ENCODE peak calls at places on chromosomes 13 and 19, in eight cellular contexts. A is GM18507; D is kidney epithelial cell; S is stimulated activated CD4-positive, alpha-beta T cell treated with anti-CD3 and anti-CD28 coated beads, Interleukin-12 subunit alpha, Interleukin-12 subunit beta, amount 100 ng/mL, for 4 hours; U is RCC 7860; V is mucosa of gallbladder; G is erythroblast; T is smooth muscle cell of the brain vasculature. W is an unnamed sample.

GRCh38 chr13:73740681-73741080 is 393.5 kb downstream of the KLF12 start:
- DNase-seq in T (no peak), G (no peak), S (no peak), A (no peak), D (no peak), V (no peak), U (no peak), W (no peak)

GRCh38 chr19:31015778-31016177 is 333.5 kb downstream of the TSHZ3 start:
- DNase-seq in V (no peak), G (no peak), S (no peak), T (no peak), D (no peak), U (no peak), A (no peak), W (peak)

GRCh38 chr13:72125561-72125960 is 258.6 kb upstream of the DACH1 start:
- DNase-seq in G (no peak), S (no peak), A (no peak), D (no peak), T (no peak), U (no peak), V (no peak), W (no peak)

GRCh38 chr19:17797397-17798201 is 2.7 kb downstream of the B3GNT3 start:
- DNase-seq in S (peak), U (peak), A (no peak), G (peak), D (no peak), V (peak), T (no peak), W (no peak)

GRCh38 chr19:43518051-43518450 is 8.9 kb downstream of the ETHE1 start:
- DNase-seq in V (no peak), D (no peak), T (no peak), A (no peak), U (no peak), G (no peak), S (no peak), W (no peak)

GRCh38 chr13:25662516-25662915 is 290.7 kb downstream of the ATP8A2 start:
- DNase-seq in G (no peak), D (no peak), V (no peak), T (no peak), S (no peak), A (no peak), U (no peak), W (no peak)

GRCh38 chr13:31587696-31588266 is 151.5 kb upstream of the RXFP2 start:
- DNase-seq in A (no peak), G (no peak), D (no peak), T (no peak), S (no peak), V (peak), U (no peak), W (no peak)

GRCh38 chr13:26500618-26501320 is 56.7 kb upstream of the WASF3 start:
- DNase-seq in D (no peak), V (no peak), G (no peak), T (no peak), S (no peak), U (no peak), A (no peak), W (no peak)

GRCh38 chr19:29118384-29118783 is 94.6 kb downstream of the UQCRFS1 start:
- DNase-seq in A (no peak), D (no peak), T (no peak), V (no peak), G (no peak), U (no peak), S (no peak), W (no peak)

GRCh38 chr13:43289458-43290255 is 266.3 kb downstream of the DNAJC15 start:
- DNase-seq in S (no peak), U (no peak), T (no peak), G (no peak), V (no peak), A (no peak), D (no peak), W (no peak)

GRCh38 chr13:23025848-23026608 is 154.8 kb upstream of the SGCG start:
- DNase-seq in S (no peak), V (no peak), G (no peak), A (no peak), T (no peak), U (no peak), D (no peak), W (no peak)

GRCh38 chr13:73733691-73734090 is 400.5 kb downstream of the KLF12 start:
- DNase-seq in T (no peak), D (no peak), V (no peak), A (no peak), S (no peak), G (no peak), U (no peak), W (no peak)

GRCh38 chr13:20684535-20684934 is 19.0 kb upstream of the IL17D start:
- DNase-seq in U (no peak), A (no peak), T (no peak), S (no peak), V (no peak), D (no peak), G (no peak), W (no peak)

GRCh38 chr13:113848431-113849260 is 15.2 kb downstream of the GAS6 start:
- DNase-seq in V (no peak), S (no peak), U (no peak), G (no peak), D (no peak), A (no peak), T (no peak), W (no peak)

GRCh38 chr19:48683349-48683748 is 10.5 kb upstream of the NTN5 start:
- DNase-seq in G (no peak), T (no peak), U (no peak), S (peak), A (no peak), D (no peak), V (no peak), W (no peak)

GRCh38 chr13:113297370-113297871 is 382 bp downstream of the LAMP1 start:
- DNase-seq in G (peak), A (no peak), U (no peak), T (no peak), D (no peak), V (no peak), S (peak), W (no peak)

GRCh38 chr13:28022848-28023518 is 34.5 kb upstream of the URAD start:
- DNase-seq in T (no peak), V (no peak), D (no peak), S (no peak), U (no peak), A (no peak), G (no peak), W (no peak)

GRCh38 chr13:33743438-33744368 is 74.2 kb upstream of the RFC3 start:
- DNase-seq in U (no peak), G (no peak), A (no peak), V (no peak), S (no peak), D (no peak), T (no peak), W (no peak)

GRCh38 chr13:98454389-98454881 is 122.5 kb downstream of the STK24 start:
- DNase-seq in A (no peak), U (peak), S (no peak), T (peak), V (peak), D (no peak), G (no peak), W (no peak)

GRCh38 chr19:41219924-41220567 is 1.0 kb downstream of the AXL start:
- DNase-seq in U (peak), D (no peak), V (no peak), S (no peak), A (no peak), G (no peak), T (no peak), W (no peak)

GRCh38 chr13:50410921-50411712 is 395.9 kb downstream of the KCNRG start:
- DNase-seq in G (no peak), A (no peak), T (no peak), D (peak), S (no peak), U (peak), V (no peak), W (no peak)

GRCh38 chr19:49056101-49056901 is 1.2 kb downstream of the CGB7 start:
- DNase-seq in D (peak), T (no peak), U (peak), A (peak), G (peak), V (peak), S (peak), W (no peak)

GRCh38 chr19:48329167-48329891 is 4.0 kb downstream of the EMP3 start:
- DNase-seq in T (no peak), V (no peak), A (no peak), G (peak), U (no peak), S (peak), D (no peak), W (peak)

GRCh38 chr19:19459707-19460251 is 54.3 kb downstream of the GATAD2A start:
- DNase-seq in V (peak), S (peak), D (no peak), A (no peak), U (peak), T (no peak), G (peak), W (peak)

GRCh38 chr19:5113101-5113557 is 144.2 kb downstream of the KDM4B start:
- DNase-seq in U (no peak), D (no peak), S (no peak), G (no peak), V (no peak), A (no peak), T (peak), W (no peak)

GRCh38 chr13:83215627-83216026 is 666.6 kb downstream of the SLITRK1 start:
- DNase-seq in V (no peak), T (no peak), A (no peak), U (no peak), D (no peak), S (no peak), G (no peak), W (no peak)

GRCh38 chr19:50838239-50838638 is 4.9 kb upstream of the KLK15 start:
- DNase-seq in T (no peak), G (no peak), S (no peak), U (no peak), A (no peak), D (no peak), V (no peak), W (no peak)

GRCh38 chr19:28667348-28667977 is 545.5 kb downstream of the UQCRFS1 start:
- DNase-seq in S (no peak), U (no peak), V (no peak), T (no peak), D (no peak), G (no peak), A (no peak), W (no peak)

GRCh38 chr19:22605275-22606211 is 28.6 kb upstream of the ZNF492 start:
- DNase-seq in V (no peak), A (no peak), D (no peak), G (no peak), T (no peak), S (no peak), U (no peak), W (no peak)

GRCh38 chr13:83121904-83122303 is 760.4 kb downstream of the SLITRK1 start:
- DNase-seq in S (no peak), G (no peak), U (no peak), D (no peak), A (no peak), V (no peak), T (no peak), W (no peak)

GRCh38 chr19:47445937-47446402 is 25.7 kb downstream of the SLC8A2 start:
- DNase-seq in G (peak), V (no peak), U (no peak), S (peak), D (no peak), T (no peak), A (no peak), W (no peak)

GRCh38 chr19:45901912-45902650 is at the start of gene MYPOP:
- DNase-seq in D (no peak), U (no peak), A (no peak), G (peak), S (no peak), T (no peak), V (no peak), W (no peak)

GRCh38 chr13:32726374-32727037 is 140.3 kb downstream of the PDS5B start:
- DNase-seq in V (no peak), G (no peak), T (no peak), D (no peak), A (no peak), S (no peak), U (no peak), W (no peak)

GRCh38 chr13:98963917-98964316 is 13.9 kb downstream of the DOCK9 start:
- DNase-seq in V (no peak), U (no peak), A (no peak), S (no peak), D (no peak), G (no peak), T (no peak), W (no peak)

GRCh38 chr19:18153555-18154134 is 682 bp downstream of the PIK3R2 start:
- DNase-seq in V (no peak), T (no peak), D (no peak), G (peak), A (no peak), S (peak), U (no peak), W (no peak)

GRCh38 chr13:41398494-41399190 is 58.7 kb upstream of the RGCC start:
- DNase-seq in S (no peak), T (no peak), G (no peak), V (no peak), D (no peak), U (no peak), A (no peak), W (no peak)

W was measured in KG1.